ENCODE peak calls at places on chromosome 2, in six cellular contexts. Q is NCI-H82; D is activated CD4-positive, alpha-beta T cell treated with anti-CD3 and anti-CD28 coated beads, Interleukin-2, amount 50 U/mL, for 1 hour; S is activated T-helper 1 cell treated with Interleukin-2 at 50 U/mL for 16 hours; I is NCI-H345; E is H54. K is an unnamed sample.

GRCh38 chr2:228957075-228957474 is 314.0 kb downstream of the PID1 start:
- DNase-seq in S (no peak), D (no peak), E (no peak), I (no peak), Q (no peak), K (no peak)

GRCh38 chr2:122706757-122707223 is 951.3 kb downstream of the TSN start:
- DNase-seq in Q (no peak), D (no peak), S (no peak), I (no peak), E (no peak), K (no peak)

GRCh38 chr2:241864897-241865213 is 4.7 kb upstream of the RTP5 start:
- DNase-seq in Q (no peak), I (no peak), S (no peak), D (no peak), E (no peak), K (no peak)

GRCh38 chr2:197889041-197889440 is 84.6 kb downstream of the PLCL1 start:
- DNase-seq in D (no peak), I (no peak), Q (no peak), S (no peak), E (no peak), K (no peak)

GRCh38 chr2:172442072-172442895 is 14.9 kb downstream of the ITGA6 start:
- DNase-seq in I (peak), D (peak), Q (no peak), S (no peak), E (peak), K (peak)

GRCh38 chr2:187434342-187434785 is 13.7 kb downstream of the CALCRL start:
- DNase-seq in D (no peak), E (no peak), Q (no peak), I (no peak), S (no peak), K (no peak)

GRCh38 chr2:112661656-112662305 is 16.0 kb downstream of the SLC20A1 start:
- DNase-seq in E (no peak), I (no peak), Q (no peak), S (no peak), D (no peak), K (no peak)

GRCh38 chr2:132033949-132034348 is 127.8 kb downstream of the ANKRD30BL start:
- DNase-seq in Q (no peak), S (no peak), D (no peak), E (no peak), I (no peak), K (no peak)

K was measured in omental fat pad.